ENCODE peak calls at places on chromosomes 13 and 19, in four cellular contexts. C is AG20443; R is activated T-cell treated with anti-CD3 and anti-CD28 coated beads, Interleukin-2, amount 50 U/mL, for 72 hours; N is EH. G is an unnamed sample.

GRCh38 chr19:48914181-48914580 is 14.1 kb downstream of the NUCB1 start:
- DNase-seq in C (no peak), R (no peak), N (no peak), G (no peak)

GRCh38 chr13:80458546-80458945 is 117.6 kb upstream of the SPRY2 start:
- DNase-seq in R (no peak), N (no peak), C (no peak), G (peak; percentile 74)

GRCh38 chr19:41995959-41996797 is 2.1 kb upstream of the ATP1A3 start:
- DNase-seq in R (no peak), N (no peak), C (no peak), G (no peak)

GRCh38 chr13:41506312-41506711 is 49.0 kb downstream of the RGCC start:
- DNase-seq in C (no peak), N (no peak), R (no peak), G (no peak)

GRCh38 chr19:1945899-1946298 is 4.9 kb downstream of the CSNK1G2 start:
- DNase-seq in C (peak; percentile 59), R (peak; percentile 35), N (peak; percentile 20), G (no peak)

GRCh38 chr13:111886217-111886945 is 180.6 kb upstream of the SOX1 start:
- DNase-seq in C (no peak), R (no peak), N (no peak), G (no peak)

GRCh38 chr13:49369876-49370275 is 74.0 kb downstream of the CAB39L start:
- DNase-seq in C (no peak), N (no peak), R (no peak), G (no peak)

GRCh38 chr13:101919541-101920306 is 467.2 kb downstream of the ITGBL1 start:
- DNase-seq in R (no peak), N (peak; percentile 27), C (peak; percentile 55), G (peak; percentile 51)

GRCh38 chr13:106919093-106919492 is 351.2 kb upstream of the ARGLU1 start:
- DNase-seq in C (no peak), N (no peak), R (no peak), G (peak; percentile 9)

GRCh38 chr19:45693168-45693788 is 812 bp downstream of the QPCTL start:
- DNase-seq in R (peak; percentile 86), N (peak; percentile 71), C (peak; percentile 88), G (peak; percentile 63)

GRCh38 chr19:44912854-44913253 is 1.6 kb upstream of the APOC1 start:
- DNase-seq in N (no peak), R (no peak), C (no peak), G (no peak)